ENCODE peak calls at places on chromosomes 13 and 19, in six cellular contexts. One of them, this sample, is unnamed.

GRCh38 chr19:47608908-47609879 is at the start of gene BICRA:
- DNase-seq in mesendoderm: peak
- DNase-seq in neuronal stem cell: peak
- DNase-seq in H1: peak
- DNase-seq in mesenchymal stem cell: peak
- DNase-seq in H9: peak
- DNase-seq in this sample: peak

GRCh38 chr13:102814793-102815192 is 15.9 kb downstream of the BIVM start:
- DNase-seq in mesenchymal stem cell: no peak
- DNase-seq in mesendoderm: no peak
- DNase-seq in neuronal stem cell: no peak
- DNase-seq in H1: no peak
- DNase-seq in H9: no peak
- DNase-seq in this sample: no peak

GRCh38 chr19:16070366-16070990 is 5.8 kb upstream of the TPM4 start:
- DNase-seq in mesendoderm: no peak
- DNase-seq in H9: no peak
- DNase-seq in mesenchymal stem cell: no peak
- DNase-seq in neuronal stem cell: no peak
- DNase-seq in H1: no peak
- DNase-seq in this sample: no peak

GRCh38 chr19:30920238-30920637 is 429.0 kb downstream of the TSHZ3 start:
- DNase-seq in H1: no peak
- DNase-seq in H9: no peak
- DNase-seq in mesenchymal stem cell: no peak
- DNase-seq in mesendoderm: no peak
- DNase-seq in neuronal stem cell: no peak
- DNase-seq in this sample: no peak

GRCh38 chr13:93814658-93815057 is 588.1 kb downstream of the GPC6 start:
- DNase-seq in H1: no peak
- DNase-seq in mesenchymal stem cell: no peak
- DNase-seq in H9: no peak
- DNase-seq in neuronal stem cell: no peak
- DNase-seq in mesendoderm: peak
- DNase-seq in this sample: no peak

GRCh38 chr13:41917641-41918040 is 43.3 kb downstream of the VWA8 start:
- DNase-seq in H1: no peak
- DNase-seq in mesendoderm: no peak
- DNase-seq in neuronal stem cell: no peak
- DNase-seq in H9: no peak
- DNase-seq in mesenchymal stem cell: peak
- DNase-seq in this sample: peak

GRCh38 chr13:98890920-98891319 is 86.9 kb downstream of the DOCK9 start:
- DNase-seq in neuronal stem cell: no peak
- DNase-seq in mesendoderm: peak
- DNase-seq in mesenchymal stem cell: no peak
- DNase-seq in H1: no peak
- DNase-seq in H9: peak
- DNase-seq in this sample: no peak

GRCh38 chr13:107927557-107927956 is 287.8 kb downstream of the LIG4 start:
- DNase-seq in mesendoderm: no peak
- DNase-seq in neuronal stem cell: no peak
- DNase-seq in mesenchymal stem cell: no peak
- DNase-seq in H1: no peak
- DNase-seq in H9: no peak
- DNase-seq in this sample: no peak

GRCh38 chr13:78194904-78195639 is 276.4 kb upstream of the EDNRB start:
- DNase-seq in H9: no peak
- DNase-seq in mesenchymal stem cell: no peak
- DNase-seq in H1: no peak
- DNase-seq in mesendoderm: peak
- DNase-seq in neuronal stem cell: peak
- DNase-seq in this sample: peak

GRCh38 chr13:75076476-75076875 is 405.5 kb downstream of the TBC1D4 start:
- DNase-seq in mesendoderm: peak
- DNase-seq in neuronal stem cell: no peak
- DNase-seq in H9: no peak
- DNase-seq in mesenchymal stem cell: no peak
- DNase-seq in H1: no peak
- DNase-seq in this sample: no peak

GRCh38 chr13:102405499-102406079 is 3.7 kb upstream of the FGF14 start:
- DNase-seq in mesendoderm: peak
- DNase-seq in H9: peak
- DNase-seq in neuronal stem cell: peak
- DNase-seq in mesenchymal stem cell: peak
- DNase-seq in H1: no peak
- DNase-seq in this sample: peak

GRCh38 chr19:45104658-45105384 is 11.8 kb downstream of the PPP1R37 start:
- DNase-seq in H1: no peak
- DNase-seq in mesenchymal stem cell: no peak
- DNase-seq in mesendoderm: no peak
- DNase-seq in H9: no peak
- DNase-seq in neuronal stem cell: no peak
- DNase-seq in this sample: no peak

GRCh38 chr13:113817860-113818691 is 45.8 kb downstream of the GAS6 start:
- DNase-seq in neuronal stem cell: no peak
- DNase-seq in mesendoderm: no peak
- DNase-seq in H9: no peak
- DNase-seq in H1: no peak
- DNase-seq in mesenchymal stem cell: no peak
- DNase-seq in this sample: no peak

GRCh38 chr13:97855570-97855970 is 97.9 kb upstream of the IPO5 start:
- DNase-seq in H1: no peak
- DNase-seq in neuronal stem cell: peak
- DNase-seq in mesenchymal stem cell: peak
- DNase-seq in H9: peak
- DNase-seq in mesendoderm: peak
- DNase-seq in this sample: peak

DNA sequence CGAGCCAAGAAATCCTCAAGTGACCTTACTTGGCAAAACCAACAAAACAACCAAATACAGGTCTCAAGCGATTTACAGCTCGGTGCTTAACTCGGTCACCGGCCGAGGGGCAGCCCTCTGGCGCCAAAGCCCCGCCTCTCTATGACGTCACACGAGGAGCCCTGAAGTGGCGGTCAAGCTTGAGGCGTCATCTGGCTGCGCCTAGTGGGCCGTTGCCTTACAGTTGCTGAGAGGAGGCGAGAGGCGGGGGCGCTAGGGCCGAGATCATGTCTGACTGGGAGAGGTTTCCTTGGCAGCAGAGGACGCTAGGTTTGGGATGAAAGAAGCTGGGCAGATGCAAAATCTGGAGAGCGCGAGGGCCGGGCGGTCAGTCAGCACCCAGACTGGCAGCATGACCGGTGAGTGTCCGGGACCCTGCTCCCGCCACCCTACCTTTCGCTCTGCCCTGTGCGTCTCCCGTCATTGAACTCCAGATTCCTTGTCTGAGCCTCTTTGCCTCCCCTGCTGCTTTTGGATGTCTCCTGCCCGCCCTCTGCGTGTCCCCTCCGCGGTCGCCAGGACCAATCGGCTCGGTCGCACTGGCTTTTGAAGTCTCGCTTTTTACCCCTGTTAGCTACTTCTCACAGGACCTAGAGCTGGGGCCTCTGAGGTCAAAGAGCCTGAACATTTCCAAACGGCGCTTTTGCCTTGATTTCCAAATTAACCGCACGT is at the start of gene CDADC1:
- DNase-seq in mesenchymal stem cell: peak
- DNase-seq in mesendoderm: peak
- DNase-seq in neuronal stem cell: peak
- DNase-seq in H1: peak
- DNase-seq in H9: peak
- DNase-seq in this sample: peak
- H2BK120ac ChIP-seq in mesenchymal stem cell: no peak
- H2BK120ac ChIP-seq in mesendoderm: no peak
- H2BK120ac ChIP-seq in neuronal stem cell: no peak
- H2BK120ac ChIP-seq in H1: peak
- H2BK120ac ChIP-seq in H9: no peak
- H2BK120ac ChIP-seq in this sample: peak

GRCh38 chr19:57648336-57649003 is 15.5 kb downstream of the ZNF211 start:
- DNase-seq in mesenchymal stem cell: no peak
- DNase-seq in neuronal stem cell: no peak
- DNase-seq in H1: peak
- DNase-seq in H9: no peak
- DNase-seq in mesendoderm: no peak
- DNase-seq in this sample: no peak

GRCh38 chr19:57655443-57655842 is 13.3 kb upstream of the ZSCAN4 start:
- DNase-seq in H9: no peak
- DNase-seq in mesenchymal stem cell: no peak
- DNase-seq in neuronal stem cell: no peak
- DNase-seq in H1: no peak
- DNase-seq in mesendoderm: no peak
- DNase-seq in this sample: no peak

GRCh38 chr19:57656346-57656745 is 12.4 kb upstream of the ZSCAN4 start:
- DNase-seq in neuronal stem cell: no peak
- DNase-seq in mesendoderm: no peak
- DNase-seq in mesenchymal stem cell: no peak
- DNase-seq in H9: no peak
- DNase-seq in H1: peak
- DNase-seq in this sample: no peak

GRCh38 chr19:57653689-57654088 is 15.0 kb upstream of the ZSCAN4 start:
- DNase-seq in mesenchymal stem cell: no peak
- DNase-seq in H1: peak
- DNase-seq in H9: no peak
- DNase-seq in mesendoderm: no peak
- DNase-seq in neuronal stem cell: no peak
- DNase-seq in this sample: no peak

DNA sequence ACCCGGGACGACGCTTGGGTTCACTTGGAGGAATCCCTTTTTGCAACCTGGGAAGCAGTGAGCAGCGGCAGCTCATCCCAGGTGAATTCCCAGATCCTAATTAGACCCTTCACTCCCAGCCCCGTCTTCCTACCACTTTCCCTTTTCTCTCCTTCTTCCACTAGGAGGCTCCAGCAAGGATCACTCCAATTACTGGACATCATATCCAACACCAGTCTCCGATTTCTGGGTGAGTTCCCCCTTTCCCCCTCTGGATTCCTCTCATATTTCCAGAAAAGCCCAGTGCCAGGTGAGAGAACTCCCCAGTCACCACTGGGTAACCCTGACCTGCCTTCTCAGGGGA is 17.1 kb upstream of the ZSCAN4 start:
- DNase-seq in neuronal stem cell: no peak
- DNase-seq in mesendoderm: no peak
- DNase-seq in H9: no peak
- DNase-seq in H1: peak
- DNase-seq in mesenchymal stem cell: no peak
- DNase-seq in this sample: no peak
- H2BK120ac ChIP-seq in neuronal stem cell: no peak
- H2BK120ac ChIP-seq in mesendoderm: no peak
- H2BK120ac ChIP-seq in H9: no peak
- H2BK120ac ChIP-seq in H1: no peak
- H2BK120ac ChIP-seq in mesenchymal stem cell: no peak
- H2BK120ac ChIP-seq in this sample: no peak

GRCh38 chr13:112690242-112690943 is 555 bp downstream of the ATP11A start:
- DNase-seq in H1: no peak
- DNase-seq in H9: peak
- DNase-seq in neuronal stem cell: no peak
- DNase-seq in mesendoderm: no peak
- DNase-seq in mesenchymal stem cell: peak
- DNase-seq in this sample: peak

GRCh38 chr13:112689498-112690241 is at the start of gene ATP11A:
- DNase-seq in neuronal stem cell: peak
- DNase-seq in mesendoderm: peak
- DNase-seq in H9: peak
- DNase-seq in H1: peak
- DNase-seq in mesenchymal stem cell: peak
- DNase-seq in this sample: peak

GRCh38 chr13:112687836-112688559 is 1.8 kb upstream of the ATP11A start:
- DNase-seq in neuronal stem cell: no peak
- DNase-seq in mesenchymal stem cell: no peak
- DNase-seq in mesendoderm: no peak
- DNase-seq in H9: peak
- DNase-seq in H1: no peak
- DNase-seq in this sample: no peak

GRCh38 chr13:112686987-112687386 is 2.9 kb upstream of the ATP11A start:
- DNase-seq in H1: peak
- DNase-seq in mesendoderm: no peak
- DNase-seq in mesenchymal stem cell: no peak
- DNase-seq in H9: peak
- DNase-seq in neuronal stem cell: no peak
- DNase-seq in this sample: no peak

DNA sequence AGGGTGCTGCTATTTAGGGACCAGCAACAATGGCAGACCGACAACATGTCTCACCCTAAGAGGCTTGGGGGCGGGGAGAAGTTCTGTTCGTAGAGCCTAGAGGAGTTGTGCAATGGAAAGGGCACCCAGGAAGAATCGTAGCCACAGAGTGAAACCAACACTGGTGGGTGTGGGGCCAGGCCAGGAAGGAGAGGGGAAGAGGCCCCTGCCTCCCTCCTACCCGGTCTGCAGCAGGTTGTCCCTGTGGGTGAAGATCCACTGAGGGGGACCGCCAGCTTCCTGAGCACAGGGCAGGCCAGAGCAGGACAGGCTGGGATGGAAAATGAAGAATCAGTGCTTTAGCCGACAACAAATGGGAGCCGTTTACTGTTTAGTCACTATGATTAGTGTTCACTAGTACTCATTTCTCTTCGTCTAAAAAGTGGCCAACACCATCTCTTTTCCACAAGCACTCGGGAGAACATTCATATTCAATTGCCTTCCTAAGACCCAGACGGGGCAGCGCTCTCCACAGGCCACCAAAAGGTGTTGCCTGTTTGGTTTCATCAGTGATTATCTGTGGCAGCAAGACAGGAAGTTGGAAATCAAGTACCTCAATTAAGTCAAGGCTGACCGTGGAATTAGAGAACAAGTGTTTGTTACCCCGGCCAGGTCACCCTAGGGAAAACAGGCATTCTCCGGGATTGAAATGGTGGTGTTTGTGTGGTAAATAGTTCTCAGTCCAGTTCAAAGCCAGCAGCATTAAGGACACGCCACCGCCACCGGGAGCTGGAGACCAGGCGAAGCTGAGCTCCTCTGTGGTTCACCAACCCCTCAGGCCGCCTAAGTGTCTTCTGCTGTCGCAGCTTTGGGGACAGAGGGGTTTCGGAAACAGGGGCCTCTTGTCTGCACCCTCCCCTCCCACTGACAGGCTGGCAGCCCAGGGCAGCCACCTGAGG is 1.0 kb upstream of the ATP11A start:
- DNase-seq in H9: peak
- DNase-seq in mesenchymal stem cell: peak
- DNase-seq in neuronal stem cell: no peak
- DNase-seq in H1: peak
- DNase-seq in mesendoderm: peak
- DNase-seq in this sample: no peak
- H2BK120ac ChIP-seq in H9: no peak
- H2BK120ac ChIP-seq in mesenchymal stem cell: no peak
- H2BK120ac ChIP-seq in neuronal stem cell: peak
- H2BK120ac ChIP-seq in H1: no peak
- H2BK120ac ChIP-seq in mesendoderm: peak
- H2BK120ac ChIP-seq in this sample: peak

GRCh38 chr13:40665754-40666057 is 735 bp downstream of the FOXO1 start:
- DNase-seq in H1: no peak
- DNase-seq in mesendoderm: peak
- DNase-seq in H9: no peak
- DNase-seq in neuronal stem cell: no peak
- DNase-seq in mesenchymal stem cell: no peak
- DNase-seq in this sample: no peak
- H2BK120ac ChIP-seq in H1: no peak
- H2BK120ac ChIP-seq in mesendoderm: no peak
- H2BK120ac ChIP-seq in H9: no peak
- H2BK120ac ChIP-seq in neuronal stem cell: no peak
- H2BK120ac ChIP-seq in mesenchymal stem cell: no peak
- H2BK120ac ChIP-seq in this sample: no peak